ENCODE peak calls at places on chromosomes 13 and 19, in seven cellular contexts. S is gastrocnemius medialis, F is GM12878, M is H9, O is right cardiac atrium, N is adrenal gland, U is Panc1. K is an unnamed sample.

GRCh38 chr19:7512400-7512851 is 3.5 kb upstream of the ZNF358 start:
- DNase-seq in S (no peak), F (no peak), M (no peak), O (no peak), N (no peak), U (no peak), K (no peak)

GRCh38 chr19:30178721-30179402 is 193.3 kb upstream of the ZNF536 start:
- DNase-seq in S (no peak), F (no peak), M (peak), O (no peak), N (no peak), U (no peak), K (no peak)

GRCh38 chr19:34191355-34191962 is 19.2 kb downstream of the LSM14A start:
- DNase-seq in S (no peak), F (no peak), M (no peak), O (no peak), N (no peak), U (no peak), K (no peak)

GRCh38 chr13:96947343-96947910 is 46.8 kb downstream of the OXGR1 start:
- DNase-seq in S (no peak), F (no peak), M (no peak), O (no peak), N (no peak), U (no peak), K (no peak)

GRCh38 chr13:75101997-75102720 is 379.8 kb downstream of the TBC1D4 start:
- DNase-seq in S (no peak), F (no peak), M (peak), O (no peak), N (no peak), U (no peak), K (no peak)

GRCh38 chr13:81957121-81957520 is 1616.2 kb upstream of the SPRY2 start:
- DNase-seq in S (no peak), F (no peak), M (peak), O (no peak), N (no peak), U (no peak), K (no peak)

GRCh38 chr19:7904074-7905020 is 670 bp downstream of the MAP2K7 start:
- DNase-seq in S (peak), F (no peak), M (no peak), O (peak), N (peak), U (no peak), K (no peak)

GRCh38 chr13:102170295-102170694 is 231.6 kb downstream of the FGF14 start:
- DNase-seq in S (no peak), F (no peak), M (no peak), O (no peak), N (no peak), U (no peak), K (no peak)

GRCh38 chr13:97873398-97873797 is 80.1 kb upstream of the IPO5 start:
- DNase-seq in S (no peak), F (no peak), M (no peak), O (no peak), N (no peak), U (no peak), K (no peak)

GRCh38 chr19:14544047-14544446 is 14.7 kb downstream of the TECR start:
- DNase-seq in S (no peak), F (no peak), M (no peak), O (no peak), N (no peak), U (no peak), K (no peak)
- H3K27ac ChIP-seq in S (peak), F (no peak), M (no peak), O (no peak), N (no peak), U (no peak), K (peak)

GRCh38 chr13:79786176-79786575 is 305.2 kb downstream of the NDFIP2 start:
- DNase-seq in S (no peak), F (no peak), M (no peak), O (no peak), N (no peak), U (no peak), K (no peak)
- H3K27ac ChIP-seq in S (no peak), F (no peak), M (no peak), O (no peak), N (no peak), U (no peak), K (no peak)

GRCh38 chr19:13905634-13906524 is at the start of the genes BRME1 and CC2D1A:
- DNase-seq in S (peak), F (peak), M (peak), O (peak), N (peak), U (peak), K (peak)

GRCh38 chr19:13906525-13906904 is 514 bp downstream of the CC2D1A start:
- DNase-seq in S (peak), F (no peak), M (no peak), O (no peak), N (no peak), U (no peak), K (no peak)

GRCh38 chr19:13908674-13909073 is 2.7 kb downstream of the CC2D1A start:
- DNase-seq in S (no peak), F (no peak), M (no peak), O (no peak), N (no peak), U (no peak), K (no peak)

GRCh38 chr19:13909430-13909829 is 3.4 kb downstream of the CC2D1A start:
- DNase-seq in S (no peak), F (no peak), M (no peak), O (no peak), N (no peak), U (no peak), K (no peak)

GRCh38 chr19:13906910-13907309 is 909 bp downstream of the CC2D1A start:
- DNase-seq in S (no peak), F (no peak), M (no peak), O (no peak), N (no peak), U (no peak), K (no peak)
- H3K27ac ChIP-seq in S (no peak), F (no peak), M (no peak), O (no peak), N (no peak), U (peak), K (peak)

GRCh38 chr13:27189192-27189591 is 17.6 kb upstream of the USP12 start:
- DNase-seq in S (no peak), F (no peak), M (no peak), O (no peak), N (no peak), U (no peak), K (no peak)
- H3K27ac ChIP-seq in S (no peak), F (no peak), M (no peak), O (no peak), N (no peak), U (peak), K (no peak)

GRCh38 chr13:50014404-50014803 is 840 bp upstream of the KCNRG start:
- DNase-seq in S (no peak), F (no peak), M (no peak), O (no peak), N (no peak), U (no peak), K (no peak)
- H3K27ac ChIP-seq in S (peak), F (no peak), M (no peak), O (no peak), N (no peak), U (no peak), K (no peak)

GRCh38 chr13:71702253-71702652 is 164.8 kb downstream of the DACH1 start:
- DNase-seq in S (no peak), F (no peak), M (no peak), O (no peak), N (no peak), U (no peak), K (no peak)
- H3K27ac ChIP-seq in S (no peak), F (no peak), M (no peak), O (no peak), N (no peak), U (no peak), K (no peak)

GRCh38 chr13:33797622-33798021 is 20.3 kb upstream of the RFC3 start:
- DNase-seq in S (no peak), F (no peak), M (no peak), O (no peak), N (no peak), U (no peak), K (no peak)

GRCh38 chr13:33798023-33798422 is 19.9 kb upstream of the RFC3 start:
- DNase-seq in S (no peak), F (no peak), M (no peak), O (no peak), N (no peak), U (no peak), K (no peak)

GRCh38 chr13:33799950-33800592 is 17.9 kb upstream of the RFC3 start:
- DNase-seq in S (no peak), F (no peak), M (no peak), O (no peak), N (no peak), U (no peak), K (no peak)

GRCh38 chr13:33796095-33796494 is 21.9 kb upstream of the RFC3 start:
- DNase-seq in S (no peak), F (no peak), M (no peak), O (no peak), N (no peak), U (no peak), K (no peak)

DNA sequence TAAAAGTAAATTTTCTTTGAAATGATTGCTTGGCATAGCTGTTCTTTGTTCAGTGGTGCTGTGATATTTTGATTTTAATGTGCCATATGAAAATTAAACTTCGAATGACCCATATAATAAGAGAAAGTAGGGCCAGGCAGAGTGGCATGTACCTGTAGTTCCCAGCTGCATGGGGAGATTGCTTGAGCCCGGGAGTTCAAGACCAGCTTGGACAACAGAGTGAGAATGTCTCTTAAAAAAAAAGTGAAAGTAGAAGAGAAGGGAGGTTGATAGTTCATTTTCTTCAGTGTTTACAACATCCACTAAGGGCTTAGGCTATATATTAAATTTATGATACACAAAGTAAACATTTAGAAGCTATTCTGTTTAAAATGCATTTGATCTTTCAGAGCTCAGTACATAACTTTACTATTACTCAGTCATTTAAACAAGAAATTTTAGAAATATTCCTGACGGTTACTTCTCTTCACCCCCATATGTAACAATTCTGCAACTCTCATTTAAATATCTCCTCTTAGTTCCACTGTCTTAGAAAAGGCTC is 17.2 kb upstream of the RFC3 start:
- DNase-seq in S (no peak), F (no peak), M (no peak), O (no peak), N (no peak), U (no peak), K (no peak)
- H3K27ac ChIP-seq in S (no peak), F (no peak), M (no peak), O (no peak), N (no peak), U (no peak), K (no peak)

GRCh38 chr19:38666662-38667448 is 19.4 kb downstream of the ACTN4 start:
- DNase-seq in S (no peak), F (no peak), M (no peak), O (peak), N (peak), U (no peak), K (no peak)
- H3K27ac ChIP-seq in S (peak), F (peak), M (peak), O (peak), N (peak), U (peak), K (peak)

K was measured in epithelial cell of prostate.